ENCODE peak calls at places on chromosomes 1 and 21, in six cellular contexts. R is NCI-H2029 treated with DMSO at 0.1 percent for 48 hours; N is sigmoid colon; A is activated T-helper 9 cell treated with anti-CD3 and anti-CD28 coated beads, Interleukin-2, amount 50 U/mL, for 16 hours; V is HFF-Myc; Q is Right ventricle myocardium superior. G is an unnamed sample.

GRCh38 chr1:115676498-115677171 is 34.9 kb downstream of the VANGL1 start:
- DNase-seq in R (no peak), N (no peak), A (no peak), V (no peak), Q (no peak), G (no peak)

GRCh38 chr1:183642166-183642565 is 6.6 kb upstream of the ARPC5 start:
- DNase-seq in R (no peak), N (no peak), A (no peak), V (no peak), Q (no peak), G (no peak)

GRCh38 chr21:15140321-15141019 is 75.7 kb upstream of the NRIP1 start:
- DNase-seq in R (no peak), N (no peak), A (no peak), V (no peak), Q (no peak), G (no peak)

GRCh38 chr1:7524681-7525340 is 246.3 kb upstream of the VAMP3 start:
- DNase-seq in R (no peak), N (no peak), A (no peak), V (no peak), Q (no peak), G (no peak)

GRCh38 chr1:91979383-91979782 is 30.2 kb downstream of the BRDT start:
- DNase-seq in R (no peak), N (no peak), A (no peak), V (no peak), Q (no peak), G (no peak)

GRCh38 chr1:23751050-23751814 is 8.0 kb downstream of the ELOA start:
- DNase-seq in R (peak; percentile 41), N (no peak), A (peak; percentile 6), V (no peak), Q (no peak), G (no peak)

GRCh38 chr1:239816090-239816812 is 275.4 kb upstream of the FMN2 start:
- DNase-seq in R (no peak), N (peak; percentile 83), A (no peak), V (no peak), Q (no peak), G (no peak)

GRCh38 chr1:157739229-157739901 is 37.6 kb downstream of the FCRL2 start:
- DNase-seq in R (no peak), N (no peak), A (no peak), V (no peak), Q (no peak), G (no peak)

GRCh38 chr1:84762664-84763063 is 72.4 kb upstream of the SSX2IP start:
- DNase-seq in R (no peak), N (no peak), A (no peak), V (no peak), Q (no peak), G (no peak)

GRCh38 chr1:228226956-228227791 is 19.3 kb downstream of the OBSCN start:
- DNase-seq in R (no peak), N (no peak), A (no peak), V (no peak), Q (peak; percentile 34), G (no peak)

GRCh38 chr21:25624511-25624910 is 14.5 kb upstream of the JAM2 start:
- DNase-seq in R (no peak), N (no peak), A (no peak), V (no peak), Q (no peak), G (no peak)

GRCh38 chr1:36494971-36495370 is 12.3 kb upstream of the CSF3R start:
- DNase-seq in R (no peak), N (peak; percentile 21), A (no peak), V (no peak), Q (no peak), G (no peak)

GRCh38 chr1:57600424-57600823 is 176.6 kb upstream of the DAB1 start:
- DNase-seq in R (no peak), N (no peak), A (no peak), V (no peak), Q (no peak), G (no peak)

GRCh38 chr1:94122201-94122970 is 1.4 kb upstream of the ABCA4 start:
- DNase-seq in R (no peak), N (no peak), A (no peak), V (no peak), Q (no peak), G (no peak)

G was measured in NK-92 treated with Interleukin-12 subunit alpha and Interleukin-12 subunit beta, amount 100 ng/mL, for 24 hours.